ENCODE peak calls at places on chromosomes 12 and 14, in nine cellular contexts. V, F, M, T, Y, X, O, A and P are unnamed samples. For H3K4me1 and H3K9me3, the result is how much of the 10 kb centered on the place peaks cover.

GRCh38 chr12:1630827-1631591 is 2.0 kb downstream of the WNT5B start:
- DNase-seq in V (no peak), F (no peak), M (no peak), T (no peak), Y (peak), X (no peak), O (peak), A (no peak), P (no peak)

GRCh38 chr14:52313903-52314481 is at the start of gene PTGER2:
- DNase-seq in V (peak), F (peak), M (peak), T (peak), Y (peak), X (peak), O (peak), A (peak), P (peak)

GRCh38 chr12:45381351-45381750 is 165.5 kb downstream of the ANO6 start:
- DNase-seq in V (no peak), F (no peak), M (no peak), T (no peak), Y (no peak), X (no peak), O (no peak), A (no peak), P (no peak)

GRCh38 chr14:67137744-67138371 is 51.4 kb upstream of the GARIN2 start:
- DNase-seq in V (no peak), F (no peak), M (no peak), T (no peak), Y (no peak), X (peak), O (no peak), A (no peak), P (no peak)

GRCh38 chr14:33163109-33163508 is 224.4 kb downstream of the NPAS3 start:
- DNase-seq in V (no peak), F (no peak), M (no peak), T (no peak), Y (no peak), X (no peak), O (no peak), A (no peak), P (no peak)

GRCh38 chr12:33614630-33615029 is 175.0 kb upstream of the SYT10 start:
- DNase-seq in V (no peak), F (no peak), M (no peak), T (no peak), Y (no peak), X (no peak), O (no peak), A (no peak), P (no peak)

GRCh38 chr14:104544362-104544761 is 35.2 kb upstream of the C14orf180 start:
- DNase-seq in V (no peak), F (no peak), M (no peak), T (no peak), Y (no peak), X (no peak), O (no peak), A (no peak), P (no peak)

GRCh38 chr12:104303538-104304151 is at the start of gene EID3:
- DNase-seq in V (peak), F (peak), M (peak), T (peak), Y (peak), X (peak), O (peak), A (peak), P (peak)

GRCh38 chr12:110256780-110257431 is 24.1 kb upstream of the ATP2A2 start:
- DNase-seq in V (peak), F (peak), M (peak), T (peak), Y (no peak), X (no peak), O (no peak), A (no peak), P (peak)

GRCh38 chr14:103064978-103065377 is 7.6 kb upstream of the CDC42BPB start:
- DNase-seq in V (no peak), F (no peak), M (peak), T (no peak), Y (no peak), X (no peak), O (no peak), A (no peak), P (no peak)

GRCh38 chr12:81627336-81628189 is 131.6 kb downstream of the PPFIA2 start:
- DNase-seq in V (no peak), F (no peak), M (no peak), T (no peak), Y (peak), X (peak), O (peak), A (no peak), P (no peak)

GRCh38 chr14:104895786-104896642 is 28.7 kb upstream of the PLD4 start:
- DNase-seq in V (no peak), F (peak), M (peak), T (peak), Y (no peak), X (no peak), O (no peak), A (peak), P (peak)

GRCh38 chr14:69906201-69906600 is 27.0 kb downstream of the SMOC1 start:
- DNase-seq in V (no peak), F (no peak), M (no peak), T (no peak), Y (no peak), X (no peak), O (no peak), A (no peak), P (no peak)

GRCh38 chr14:35628989-35629388 is 95.0 kb downstream of the INSM2 start:
- DNase-seq in V (no peak), F (no peak), M (no peak), T (no peak), Y (no peak), X (no peak), O (no peak), A (no peak), P (no peak)

GRCh38 chr12:71438670-71439361 is 782 bp upstream of the LGR5 start:
- DNase-seq in V (no peak), F (no peak), M (no peak), T (no peak), Y (peak), X (peak), O (peak), A (no peak), P (no peak)

GRCh38 chr14:104545151-104545931 is 34.2 kb upstream of the C14orf180 start:
- DNase-seq in V (no peak), F (no peak), M (no peak), T (no peak), Y (no peak), X (no peak), O (no peak), A (no peak), P (no peak)

GRCh38 chr12:90627180-90627896 is 327.6 kb downstream of the CCER1 start:
- DNase-seq in V (no peak), F (no peak), M (no peak), T (no peak), Y (no peak), X (no peak), O (no peak), A (no peak), P (no peak)

GRCh38 chr12:3110579-3110978 is 33.4 kb downstream of the TSPAN9 start:
- DNase-seq in V (no peak), F (no peak), M (no peak), T (no peak), Y (no peak), X (peak), O (no peak), A (no peak), P (no peak)

GRCh38 chr14:68627868-68628604 is 164.8 kb downstream of the ZFP36L1 start:
- DNase-seq in V (no peak), F (no peak), M (peak), T (peak), Y (no peak), X (no peak), O (peak), A (peak), P (no peak)

GRCh38 chr12:124827588-124828184 is 36.0 kb downstream of the SCARB1 start:
- DNase-seq in V (no peak), F (no peak), M (peak), T (no peak), Y (no peak), X (no peak), O (no peak), A (no peak), P (no peak)

GRCh38 chr12:131912526-131913274 is 16.4 kb upstream of the PUS1 start:
- DNase-seq in V (peak), F (peak), M (peak), T (peak), Y (no peak), X (peak), O (no peak), A (no peak), P (peak)

GRCh38 chr12:105106621-105107020 is 910 bp upstream of the WASHC4 start:
- DNase-seq in V (no peak), F (no peak), M (no peak), T (no peak), Y (no peak), X (no peak), O (no peak), A (no peak), P (no peak)

GRCh38 chr12:108827941-108828340 is 29.4 kb downstream of the SSH1 start:
- DNase-seq in V (no peak), F (no peak), M (no peak), T (no peak), Y (no peak), X (no peak), O (no peak), A (no peak), P (no peak)

GRCh38 chr14:103161054-103161397 is 37.8 kb downstream of the TNFAIP2 start:
- DNase-seq in V (no peak), F (no peak), M (no peak), T (no peak), Y (no peak), X (peak), O (no peak), A (no peak), P (no peak)

GRCh38 chr14:63245893-63246292 is 41.6 kb downstream of the RHOJ start:
- DNase-seq in V (no peak), F (no peak), M (no peak), T (no peak), Y (no peak), X (no peak), O (no peak), A (no peak), P (no peak)

GRCh38 chr14:32694795-32695449 is 243.8 kb upstream of the NPAS3 start:
- DNase-seq in V (no peak), F (no peak), M (no peak), T (no peak), Y (no peak), X (no peak), O (no peak), A (no peak), P (no peak)

GRCh38 chr12:51370667-51371066 is 20.5 kb downstream of the GALNT6 start:
- DNase-seq in V (no peak), F (no peak), M (no peak), T (no peak), Y (no peak), X (no peak), O (no peak), A (no peak), P (no peak)

GRCh38 chr12:27025116-27025515 is 2.8 kb downstream of the MED21 start:
- DNase-seq in V (no peak), F (no peak), M (no peak), T (no peak), Y (no peak), X (peak), O (no peak), A (no peak), P (no peak)

GRCh38 chr12:62631531-62632520 is 165.2 kb downstream of the MON2 start:
- DNase-seq in V (peak), F (peak), M (peak), T (peak), Y (peak), X (peak), O (peak), A (peak), P (no peak)

GRCh38 chr12:1581973-1582708 is 12.2 kb downstream of the FBXL14 start:
- DNase-seq in V (no peak), F (no peak), M (no peak), T (no peak), Y (no peak), X (peak), O (no peak), A (no peak), P (peak)

GRCh38 chr12:30582943-30583342 is 112.7 kb downstream of the IPO8 start:
- DNase-seq in V (no peak), F (no peak), M (peak), T (no peak), Y (no peak), X (no peak), O (no peak), A (no peak), P (no peak)

GRCh38 chr12:113259499-113259953 is 38.3 kb downstream of the TPCN1 start:
- DNase-seq in V (peak), F (peak), M (peak), T (peak), Y (no peak), X (peak), O (no peak), A (peak), P (no peak)

GRCh38 chr14:69289811-69290520 is 30.0 kb downstream of the GALNT16 start:
- DNase-seq in V (no peak), F (no peak), M (no peak), T (no peak), Y (no peak), X (no peak), O (no peak), A (no peak), P (no peak)

GRCh38 chr14:37641117-37641516 is 45.7 kb downstream of the TTC6 start:
- DNase-seq in V (no peak), F (no peak), M (no peak), T (no peak), Y (no peak), X (no peak), O (no peak), A (no peak), P (no peak)

GRCh38 chr14:81727243-81727642 is 193.6 kb upstream of the SEL1L start:
- DNase-seq in V (peak), F (no peak), M (peak), T (no peak), Y (no peak), X (no peak), O (no peak), A (no peak), P (no peak)

GRCh38 chr14:65226824-65227604 is 124.7 kb upstream of the MAX start:
- DNase-seq in V (no peak), F (no peak), M (no peak), T (peak), Y (no peak), X (peak), O (no peak), A (peak), P (no peak)
- H3K4me1 ChIP-seq in V (under half), F (under half), M (under half), T (under half), Y (under half), X (under half), O (half or more), A (under half), P (under half)

GRCh38 chr12:53986686-53987180 is 1.8 kb downstream of the HOXC10 start:
- DNase-seq in V (no peak), F (no peak), M (no peak), T (no peak), Y (no peak), X (no peak), O (no peak), A (no peak), P (no peak)

GRCh38 chr12:53984901-53985357 is at the start of gene HOXC10:
- DNase-seq in V (peak), F (peak), M (peak), T (peak), Y (peak), X (peak), O (peak), A (peak), P (peak)

GRCh38 chr12:53987748-53988147 is 2.8 kb downstream of the HOXC10 start:
- DNase-seq in V (no peak), F (no peak), M (no peak), T (no peak), Y (no peak), X (no peak), O (no peak), A (no peak), P (no peak)

GRCh38 chr12:53985358-53985899 is 483 bp downstream of the HOXC10 start:
- DNase-seq in V (no peak), F (no peak), M (no peak), T (no peak), Y (no peak), X (no peak), O (no peak), A (no peak), P (no peak)

DNA sequence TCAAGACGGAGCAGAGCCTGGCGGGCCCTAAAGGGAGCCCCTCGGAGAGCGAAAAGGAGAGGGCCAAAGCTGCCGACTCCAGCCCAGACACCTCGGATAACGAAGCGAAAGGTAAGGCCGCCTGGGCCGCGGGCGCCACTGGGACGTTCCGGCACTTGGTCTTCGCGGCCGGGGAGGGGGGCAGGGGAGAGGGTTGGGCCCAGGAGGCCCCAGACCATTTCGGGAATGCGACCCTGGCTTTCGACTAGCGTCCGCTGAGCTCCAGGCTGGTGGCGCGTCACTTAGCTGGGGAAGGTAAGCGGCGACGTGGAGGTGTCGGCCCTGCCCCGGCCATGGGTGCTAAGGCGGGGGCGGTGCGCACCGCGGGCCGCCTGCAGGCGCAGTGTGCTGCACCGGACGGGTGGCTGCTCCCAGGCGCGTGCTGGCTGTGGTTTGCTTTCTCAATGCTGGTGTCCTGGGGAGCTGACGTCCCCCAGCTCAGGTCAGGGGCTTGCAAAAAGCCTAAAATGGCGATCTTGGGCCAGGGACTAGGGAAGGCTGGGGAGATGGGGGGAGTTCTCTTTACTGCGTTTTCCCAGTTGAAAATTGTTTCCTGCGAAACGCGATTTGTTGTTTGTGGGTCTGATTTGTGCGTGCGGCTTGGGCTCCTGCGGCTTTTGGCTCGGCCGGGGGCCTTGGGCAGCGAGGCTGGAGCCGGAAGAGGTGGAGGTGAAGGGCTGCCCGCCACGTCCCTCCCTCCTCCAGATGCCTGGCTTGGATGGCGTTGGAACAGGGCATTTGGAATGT is 1.1 kb downstream of the HOXC10 start:
- DNase-seq in V (no peak), F (no peak), M (no peak), T (no peak), Y (no peak), X (no peak), O (no peak), A (no peak), P (no peak)
- H3K4me3 ChIP-seq in V (peak), F (peak), M (no peak), T (no peak), Y (no peak), X (peak), O (no peak), A (no peak), P (peak)

GRCh38 chr12:38099686-38100085 is 216.9 kb upstream of the ALG10B start:
- DNase-seq in V (no peak), F (no peak), M (no peak), T (no peak), Y (no peak), X (no peak), O (no peak), A (no peak), P (no peak)
- H3K9me3 ChIP-seq in V (under half), F (under half), M (under half), T (under half), Y (under half), X (under half), O (under half), A (under half), P (under half)

DNA sequence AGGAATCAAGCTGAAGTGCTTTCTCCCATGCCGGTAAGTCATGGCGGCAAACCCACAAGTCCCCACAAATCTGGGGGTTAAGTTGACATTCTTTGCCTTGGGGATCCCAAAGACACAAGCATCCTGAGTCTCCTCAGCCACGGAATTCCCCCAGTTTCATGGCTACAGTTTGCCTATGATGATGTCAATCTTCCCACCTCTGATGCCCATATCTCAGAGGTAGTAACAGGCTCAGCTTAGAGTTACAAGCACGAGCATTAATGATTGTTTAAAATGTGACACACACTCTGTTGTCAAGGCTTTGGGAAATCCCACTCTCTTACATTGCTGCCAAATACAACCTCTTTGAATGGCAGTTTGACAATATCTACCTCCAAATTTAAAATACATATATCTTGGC is 22.3 kb downstream of the NOS1 start:
- DNase-seq in V (no peak), F (no peak), M (no peak), T (no peak), Y (no peak), X (no peak), O (no peak), A (no peak), P (no peak)
- H3K4me1 ChIP-seq in V (under half), F (under half), M (under half), T (under half), Y (under half), X (under half), O (under half), A (under half), P (under half)

DNA sequence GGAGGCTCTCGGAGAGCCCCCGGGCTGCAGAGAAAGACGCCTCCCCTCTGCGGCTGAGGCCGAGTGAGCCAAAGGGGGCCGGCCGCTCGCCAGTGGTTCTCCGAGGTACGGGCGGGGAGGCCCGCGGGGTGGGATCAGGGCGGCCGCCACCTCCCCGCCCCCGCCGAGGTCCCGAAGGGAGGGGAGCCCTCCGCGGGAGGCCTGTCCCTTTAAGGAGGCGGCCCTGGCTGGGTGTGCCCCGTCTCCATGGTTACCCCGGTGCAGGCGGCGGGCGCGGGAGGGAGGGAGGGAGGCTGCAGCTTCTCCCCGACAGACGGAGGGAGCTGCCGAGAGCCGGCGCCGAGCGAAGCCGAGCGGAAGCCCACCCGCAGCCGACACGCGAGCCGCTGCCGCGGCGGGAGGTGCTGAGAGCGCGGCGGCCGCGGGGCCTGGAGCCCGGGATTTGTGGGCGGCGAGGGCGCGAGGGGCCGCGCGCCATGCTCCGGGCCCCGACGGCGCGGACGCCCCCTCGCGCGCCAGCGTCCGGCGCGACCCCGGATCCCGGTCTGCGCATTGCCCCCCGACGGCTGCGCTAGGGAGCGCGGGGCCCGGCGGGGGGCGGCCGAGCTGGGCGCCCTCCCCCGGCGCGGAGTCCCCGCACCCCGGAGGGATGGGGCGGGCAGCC is at the start of gene KCNH3:
- DNase-seq in V (peak), F (peak), M (peak), T (peak), Y (peak), X (peak), O (peak), A (peak), P (peak)
- H3K4me3 ChIP-seq in V (peak), F (peak), M (no peak), T (peak), Y (peak), X (peak), O (peak), A (no peak), P (peak)

GRCh38 chr12:130493951-130494350 is 156.3 kb downstream of the PIWIL1 start:
- DNase-seq in V (no peak), F (no peak), M (no peak), T (no peak), Y (no peak), X (no peak), O (no peak), A (no peak), P (no peak)
- H3K9me3 ChIP-seq in V (under half), F (under half), M (under half), T (under half), Y (under half), X (under half), O (under half), A (under half), P (under half)

DNA sequence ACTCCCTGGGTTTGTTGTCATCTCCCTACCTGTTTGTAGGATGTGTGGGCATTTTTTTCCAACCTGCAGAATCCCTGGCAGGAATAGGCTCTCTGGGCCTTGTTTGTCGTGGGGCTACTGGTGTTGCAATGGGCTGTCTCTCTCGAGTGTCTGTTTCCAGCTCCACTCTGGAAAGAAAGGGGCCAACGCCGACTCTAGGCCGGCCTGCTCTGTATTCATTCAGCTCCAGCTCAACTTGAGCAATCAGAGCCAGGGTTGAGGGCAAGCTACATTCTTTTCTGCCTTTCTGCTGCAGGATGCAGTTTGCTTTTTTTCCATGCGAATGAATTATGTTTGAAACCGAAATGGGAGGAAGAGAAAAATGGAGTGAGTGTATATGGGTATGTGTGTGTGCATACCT is 2.3 kb downstream of the JDP2 start:
- DNase-seq in V (peak), F (peak), M (no peak), T (peak), Y (no peak), X (peak), O (no peak), A (no peak), P (no peak)
- H3K4me1 ChIP-seq in V (under half), F (half or more), M (under half), T (under half), Y (under half), X (half or more), O (under half), A (under half), P (under half)